ENCODE peak calls at places on chromosomes 6 and 20, in eight cellular contexts. K is NCI-H2081, I is WERI-Rb-1, E is ecto neural progenitor cell, J is nephron progenitor cell, V is epithelial cell of esophagus, Y is neural crest cell, L is globus pallidus. B is an unnamed sample.

GRCh38 chr6:112202639-112203341 is 51.6 kb downstream of the LAMA4 start:
- DNase-seq in K (no peak), Y (peak), E (no peak), J (no peak), V (no peak), I (no peak), L (no peak), B (no peak)

GRCh38 chr6:109705258-109705657 is 14.2 kb downstream of the FIG4 start:
- DNase-seq in L (peak), J (peak), I (peak), K (peak), E (peak), Y (peak), V (peak), B (peak)

GRCh38 chr20:48038703-48039102 is 253.4 kb upstream of the SULF2 start:
- DNase-seq in L (no peak), V (no peak), J (no peak), I (no peak), E (no peak), Y (no peak), K (no peak), B (no peak)

GRCh38 chr6:21595265-21595950 is 1.9 kb downstream of the SOX4 start:
- DNase-seq in J (peak), L (no peak), V (peak), E (peak), Y (peak), K (no peak), I (peak), B (no peak)

GRCh38 chr20:8299921-8300320 is 167.9 kb downstream of the PLCB1 start:
- DNase-seq in J (no peak), Y (no peak), V (peak), I (no peak), L (no peak), K (no peak), E (no peak), B (no peak)

GRCh38 chr20:1685304-1686052 is 27.9 kb upstream of the SIRPG start:
- DNase-seq in I (no peak), K (no peak), L (no peak), Y (no peak), V (no peak), E (no peak), J (no peak), B (no peak)

GRCh38 chr6:28808383-28808782 is 115.4 kb downstream of the TRIM27 start:
- DNase-seq in L (no peak), K (no peak), Y (no peak), V (no peak), J (no peak), I (no peak), E (no peak), B (no peak)

GRCh38 chr20:57133926-57134650 is 132.4 kb downstream of the BMP7 start:
- DNase-seq in E (no peak), V (no peak), Y (no peak), L (no peak), I (no peak), J (no peak), K (no peak), B (no peak)

GRCh38 chr6:36423101-36423824 is 19.4 kb downstream of the PXT1 start:
- DNase-seq in J (peak), E (peak), Y (peak), I (peak), K (peak), V (peak), L (peak), B (peak)

GRCh38 chr20:48148020-48148419 is 362.7 kb upstream of the SULF2 start:
- DNase-seq in Y (no peak), V (no peak), J (no peak), I (no peak), L (no peak), E (no peak), K (no peak), B (no peak)

GRCh38 chr6:144008501-144009245 is 614 bp upstream of the PLAGL1 start:
- DNase-seq in L (no peak), V (peak), Y (no peak), E (no peak), J (no peak), K (no peak), I (peak), B (peak)

GRCh38 chr6:104973404-104973803 is 16.5 kb downstream of the LIN28B start:
- DNase-seq in I (no peak), L (no peak), K (no peak), J (no peak), V (no peak), E (no peak), Y (no peak), B (no peak)

GRCh38 chr20:137668-138131 is 4.7 kb upstream of the DEFB126 start:
- DNase-seq in V (peak), L (no peak), E (no peak), I (peak), J (no peak), K (peak), Y (no peak), B (peak)

GRCh38 chr6:128492386-128492785 is 28.0 kb downstream of the PTPRK start:
- DNase-seq in V (peak), J (no peak), K (no peak), I (no peak), L (no peak), E (no peak), Y (no peak), B (no peak)

GRCh38 chr6:125088963-125089362 is 64.6 kb upstream of the TPD52L1 start:
- DNase-seq in V (no peak), I (no peak), J (no peak), E (no peak), L (no peak), Y (no peak), K (no peak), B (no peak)

GRCh38 chr6:11975353-11975977 is 36.6 kb upstream of the HIVEP1 start:
- DNase-seq in L (peak), Y (no peak), K (no peak), I (no peak), V (no peak), E (no peak), J (no peak), B (no peak)

GRCh38 chr20:6265204-6265904 is 142.5 kb upstream of the FERMT1 start:
- DNase-seq in Y (no peak), V (peak), J (no peak), L (peak), K (peak), I (no peak), E (no peak), B (peak)

GRCh38 chr20:822651-823325 is 10.7 kb upstream of the FAM110A start:
- DNase-seq in L (no peak), E (no peak), K (no peak), J (no peak), I (no peak), Y (no peak), V (no peak), B (no peak)

B was measured in NCI-H1930.